ENCODE peak calls at places on chromosomes 11 and 22, in five cellular contexts. F is upper lobe of right lung, E is heart left ventricle, K is neural crest cell, N is lower leg skin. B is an unnamed sample.

GRCh38 chr11:67584205-67584880 is 731 bp downstream of the GSTP1 start:
- DNase-seq in F (peak; percentile 93), K (peak; percentile 33), N (peak; percentile 97), E (peak; percentile 87), B (no peak)

GRCh38 chr11:12232819-12233601 is 122.6 kb downstream of the MICAL2 start:
- DNase-seq in K (no peak), E (no peak), F (no peak), N (no peak), B (no peak)

GRCh38 chr22:46984751-46985506 is 222.5 kb downstream of the TBC1D22A start:
- DNase-seq in N (peak; percentile 79), K (no peak), F (no peak), E (no peak), B (no peak)

GRCh38 chr22:38796262-38796957 is 2.5 kb upstream of the DNAL4 start:
- DNase-seq in N (no peak), E (no peak), K (no peak), F (no peak), B (no peak)

GRCh38 chr11:95908826-95909225 is 15.1 kb downstream of the MTMR2 start:
- DNase-seq in F (no peak), K (no peak), E (no peak), N (no peak), B (no peak)

GRCh38 chr11:726278-726915 is 20.4 kb downstream of the EPS8L2 start:
- DNase-seq in K (no peak), N (peak; percentile 92), E (peak; percentile 74), F (peak; percentile 82), B (no peak)

GRCh38 chr11:8765294-8765693 is 82.7 kb downstream of the RPL27A start:
- DNase-seq in N (no peak), K (no peak), F (no peak), E (no peak), B (no peak)

GRCh38 chr11:62024975-62025374 is 57.5 kb upstream of the FTH1 start:
- DNase-seq in N (no peak), F (no peak), K (no peak), E (no peak), B (no peak)

GRCh38 chr22:30606455-30607299 is at the start of gene TCN2:
- DNase-seq in F (peak; percentile 84), N (peak; percentile 93), E (peak; percentile 80), K (peak; percentile 51), B (no peak)

GRCh38 chr11:1650918-1651262 is 21.3 kb downstream of the KRTAP5-5 start:
- DNase-seq in K (no peak), F (no peak), E (no peak), N (no peak), B (no peak)

GRCh38 chr11:132396318-132396717 is 1025.9 kb downstream of the NTM start:
- DNase-seq in F (no peak), K (no peak), E (no peak), N (no peak), B (no peak)

DNA sequence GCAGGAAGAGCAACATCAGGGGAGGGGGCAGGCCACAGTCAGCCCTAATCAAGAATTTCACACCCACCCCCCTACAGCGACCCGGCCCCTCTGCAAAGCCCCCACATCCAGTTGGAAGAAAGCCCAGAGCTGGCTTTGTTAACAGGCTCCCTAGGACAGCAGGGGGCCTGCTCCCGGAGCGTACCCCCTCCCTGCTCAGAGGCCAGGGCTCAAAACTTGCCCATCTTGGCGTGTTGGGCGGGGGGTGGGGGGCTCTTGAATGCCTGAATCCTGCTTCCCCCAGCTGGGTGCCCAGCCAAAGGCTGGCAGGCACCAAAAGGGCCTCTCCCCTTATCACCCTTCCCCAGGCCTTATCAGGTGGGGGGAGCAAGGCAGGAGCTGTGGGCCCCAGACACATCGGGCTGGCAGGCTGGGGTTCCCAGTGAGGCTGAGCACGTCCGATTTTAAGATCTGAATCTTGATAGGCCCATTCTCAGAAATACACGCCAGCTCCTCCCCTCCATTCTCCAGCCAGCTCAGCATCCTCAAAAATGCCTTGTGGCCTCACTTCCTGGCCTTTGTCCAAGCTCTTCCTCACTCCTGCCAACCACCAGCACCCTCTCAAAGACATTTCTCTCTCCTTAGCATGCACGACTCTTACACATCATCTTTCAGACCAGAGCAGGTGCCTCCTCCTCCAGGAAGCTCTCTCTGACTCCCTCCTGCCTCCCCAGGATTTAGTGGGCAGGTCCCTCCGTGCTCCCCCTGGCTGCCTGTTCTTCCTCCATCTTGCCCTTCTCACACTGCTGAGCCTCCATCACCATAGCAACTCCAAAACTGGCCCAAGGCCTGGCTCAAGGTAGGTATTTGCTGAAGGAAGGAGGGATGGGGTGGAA is 384.8 kb downstream of the MN1 start:
- DNase-seq in N (no peak), E (no peak), F (no peak), K (no peak), B (no peak)
- TF ChIP-seq CTCF in N (no peak), E (no peak), F (no peak), K (no peak), B (peak; percentile 50)

GRCh38 chr11:2928605-2929510 is at the start of gene PHLDA2:
- DNase-seq in F (peak; percentile 86), E (peak; percentile 75), K (no peak), N (peak; percentile 93), B (peak; percentile 81)
- TF ChIP-seq CTCF in F (no peak), E (no peak), K (peak; percentile 13), N (no peak), B (peak; percentile 16)

GRCh38 chr22:36292823-36293530 is 40.0 kb downstream of the APOL1 start:
- DNase-seq in F (peak; percentile 57), K (no peak), E (no peak), N (no peak), B (peak; percentile 89)
- TF ChIP-seq CTCF in F (no peak), K (no peak), E (no peak), N (no peak), B (no peak)

GRCh38 chr11:3052109-3052479 is 5.1 kb downstream of the CARS1 start:
- DNase-seq in K (no peak), E (no peak), F (no peak), N (no peak), B (no peak)

GRCh38 chr11:3049430-3050243 is 7.6 kb downstream of the CARS1 start:
- DNase-seq in E (peak; percentile 80), K (no peak), F (peak; percentile 77), N (peak; percentile 96), B (peak; percentile 97)

GRCh38 chr11:3050386-3051325 is 6.6 kb downstream of the CARS1 start:
- DNase-seq in F (no peak), K (no peak), N (no peak), E (no peak), B (peak; percentile 74)

GRCh38 chr11:3052567-3052966 is 4.7 kb downstream of the CARS1 start:
- DNase-seq in E (no peak), N (no peak), K (no peak), F (no peak), B (no peak)

DNA sequence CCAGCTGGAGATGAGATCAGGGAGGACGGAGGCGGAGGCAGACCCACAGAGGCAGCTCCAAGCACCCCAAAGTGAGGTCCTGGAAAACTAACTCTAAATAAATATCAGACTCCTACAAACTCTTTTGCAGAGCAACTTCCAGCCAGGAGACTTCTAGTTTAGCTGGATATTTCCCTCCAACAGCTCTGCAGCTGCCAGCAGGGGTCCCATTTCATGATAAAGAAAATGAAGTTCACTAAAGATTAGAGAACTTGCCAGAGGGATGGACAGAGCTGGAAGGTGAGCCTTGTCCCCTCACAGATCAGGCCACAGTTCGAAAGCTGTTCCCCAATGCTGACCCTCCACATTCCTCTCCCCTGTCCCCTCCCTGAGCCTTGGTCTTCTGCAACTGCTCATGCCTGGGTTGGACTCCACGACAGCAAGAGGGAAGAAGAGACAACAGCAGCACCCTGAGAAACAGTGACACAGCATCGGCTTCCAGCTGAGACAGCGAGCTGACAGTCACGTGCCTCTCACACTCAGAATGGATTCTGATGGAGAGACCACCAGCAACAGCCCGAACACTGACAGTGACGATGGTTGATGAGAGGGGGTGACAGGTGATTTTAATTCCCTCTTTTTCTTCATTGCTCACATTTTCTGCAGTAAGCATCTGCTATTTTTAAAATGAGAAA is 5.7 kb downstream of the CARS1 start:
- DNase-seq in N (no peak), K (no peak), E (no peak), F (no peak), B (no peak)
- TF ChIP-seq CTCF in N (no peak), K (peak; percentile 22), E (no peak), F (no peak), B (peak; percentile 66)

DNA sequence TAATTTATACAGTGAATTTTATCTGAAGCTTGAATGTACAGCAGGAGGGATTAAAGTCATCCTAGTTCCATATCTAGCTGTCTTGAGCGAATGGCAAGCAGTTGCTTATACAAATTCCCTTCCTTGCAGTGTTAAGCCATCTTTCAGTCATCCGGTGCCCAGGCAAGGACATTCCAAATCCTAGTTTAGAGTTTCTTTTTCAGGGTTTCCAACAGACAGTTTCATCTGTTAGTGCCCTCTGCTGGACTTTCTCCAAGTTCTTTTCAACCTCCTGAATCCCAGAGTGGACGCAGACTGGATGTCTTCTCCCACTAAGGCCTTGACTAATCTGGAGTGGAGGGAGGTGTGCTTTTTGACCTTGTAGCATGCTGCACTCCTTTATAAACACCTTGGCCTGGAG is 45.4 kb downstream of the GRAMD1B start:
- DNase-seq in E (no peak), N (no peak), K (peak; percentile 10), F (no peak), B (no peak)
- TF ChIP-seq CTCF in E (peak; percentile 25), N (no peak), K (peak; percentile 49), F (no peak), B (peak; percentile 73)

B was measured in chondrocyte.